ENCODE peak calls at places on chromosomes 5 and 9, in nine cellular contexts. F, L, C, Q, X, B, M, Y and U are unnamed samples. For H3K9me3, the result is how much of the 10 kb centered on the place peaks cover.

GRCh38 chr9:75866273-75866871 is 24.1 kb upstream of the PCSK5 start:
- DNase-seq in F (peak), L (no peak), C (peak), Q (no peak), X (no peak), B (peak), M (no peak), Y (no peak), U (peak)

GRCh38 chr5:134079748-134080581 is 34.5 kb upstream of the TCF7 start:
- DNase-seq in F (no peak), L (peak), C (no peak), Q (no peak), X (peak), B (no peak), M (no peak), Y (no peak), U (no peak)

GRCh38 chr5:5981562-5981961 is 396.8 kb downstream of the MED10 start:
- DNase-seq in F (no peak), L (no peak), C (no peak), Q (no peak), X (no peak), B (no peak), M (no peak), Y (peak), U (no peak)

GRCh38 chr5:175712313-175712680 is 54.4 kb downstream of the HRH2 start:
- DNase-seq in F (no peak), L (no peak), C (no peak), Q (peak), X (peak), B (no peak), M (no peak), Y (no peak), U (no peak)

GRCh38 chr5:134371834-134372340 is 518 bp downstream of the UBE2B start:
- DNase-seq in F (no peak), L (peak), C (peak), Q (peak), X (peak), B (peak), M (no peak), Y (peak), U (peak)

GRCh38 chr9:91301161-91301560 is 60.6 kb downstream of the AUH start:
- DNase-seq in F (peak), L (no peak), C (no peak), Q (no peak), X (peak), B (no peak), M (no peak), Y (no peak), U (no peak)

GRCh38 chr5:158773151-158773550 is 326.6 kb downstream of the EBF1 start:
- DNase-seq in F (no peak), L (no peak), C (no peak), Q (no peak), X (no peak), B (no peak), M (no peak), Y (no peak), U (no peak)

GRCh38 chr9:137366891-137367381 is 56.0 kb downstream of the EXD3 start:
- DNase-seq in F (no peak), L (peak), C (no peak), Q (no peak), X (peak), B (no peak), M (no peak), Y (no peak), U (no peak)

GRCh38 chr9:76717611-76718010 is 46.6 kb upstream of the PCA3 start:
- DNase-seq in F (no peak), L (no peak), C (no peak), Q (no peak), X (no peak), B (no peak), M (no peak), Y (no peak), U (no peak)

GRCh38 chr9:15386465-15386864 is 36.2 kb upstream of the SNAPC3 start:
- DNase-seq in F (no peak), L (no peak), C (no peak), Q (no peak), X (no peak), B (no peak), M (no peak), Y (no peak), U (no peak)

GRCh38 chr9:114163517-114163924 is 8.2 kb downstream of the COL27A1 start:
- DNase-seq in F (no peak), L (no peak), C (peak), Q (no peak), X (no peak), B (peak), M (no peak), Y (no peak), U (no peak)

GRCh38 chr9:134589748-134590147 is 51.9 kb upstream of the COL5A1 start:
- DNase-seq in F (no peak), L (no peak), C (no peak), Q (peak), X (no peak), B (no peak), M (no peak), Y (no peak), U (no peak)

GRCh38 chr5:137822158-137822764 is 45.4 kb upstream of the MYOT start:
- DNase-seq in F (peak), L (no peak), C (peak), Q (no peak), X (no peak), B (peak), M (no peak), Y (no peak), U (peak)

GRCh38 chr9:125747765-125748510 is 765 bp downstream of the PBX3 start:
- DNase-seq in F (no peak), L (peak), C (peak), Q (no peak), X (peak), B (no peak), M (no peak), Y (no peak), U (peak)

GRCh38 chr9:81559741-81560140 is 129.6 kb downstream of the TLE1 start:
- DNase-seq in F (peak), L (no peak), C (no peak), Q (no peak), X (no peak), B (peak), M (no peak), Y (no peak), U (no peak)

GRCh38 chr9:131304676-131305366 is 15.3 kb downstream of the PLPP7 start:
- DNase-seq in F (no peak), L (no peak), C (no peak), Q (no peak), X (no peak), B (peak), M (no peak), Y (no peak), U (no peak)

GRCh38 chr5:93219641-93220145 is 361.3 kb downstream of the NR2F1-AS1 start:
- DNase-seq in F (no peak), L (no peak), C (no peak), Q (no peak), X (no peak), B (no peak), M (no peak), Y (no peak), U (no peak)

GRCh38 chr9:35406183-35406959 is 83.5 kb upstream of the RUSC2 start:
- DNase-seq in F (no peak), L (no peak), C (peak), Q (no peak), X (no peak), B (no peak), M (no peak), Y (no peak), U (peak)

GRCh38 chr5:67187318-67187717 is 9.3 kb downstream of the CD180 start:
- DNase-seq in F (no peak), L (no peak), C (no peak), Q (no peak), X (no peak), B (no peak), M (no peak), Y (no peak), U (no peak)

GRCh38 chr5:98768160-98769005 is 5.1 kb upstream of the RGMB start:
- DNase-seq in F (no peak), L (peak), C (peak), Q (no peak), X (no peak), B (peak), M (no peak), Y (peak), U (peak)

GRCh38 chr5:74320526-74320925 is 320.0 kb downstream of the ENC1 start:
- DNase-seq in F (no peak), L (no peak), C (no peak), Q (no peak), X (no peak), B (no peak), M (no peak), Y (no peak), U (no peak)

GRCh38 chr9:14415947-14416346 is 102.0 kb upstream of the NFIB start:
- DNase-seq in F (no peak), L (no peak), C (no peak), Q (no peak), X (no peak), B (no peak), M (no peak), Y (no peak), U (no peak)

GRCh38 chr5:78972654-78973428 is 12.3 kb downstream of the ARSB start:
- DNase-seq in F (no peak), L (no peak), C (peak), Q (no peak), X (no peak), B (no peak), M (no peak), Y (no peak), U (peak)

GRCh38 chr9:33737811-33738606 is 57.4 kb upstream of the PRSS3 start:
- DNase-seq in F (peak), L (no peak), C (peak), Q (no peak), X (no peak), B (peak), M (no peak), Y (no peak), U (peak)

GRCh38 chr9:69186841-69187611 is 12.9 kb downstream of the TJP2 start:
- DNase-seq in F (no peak), L (no peak), C (no peak), Q (no peak), X (no peak), B (no peak), M (no peak), Y (no peak), U (no peak)

GRCh38 chr5:140328036-140328764 is 18.2 kb downstream of the HBEGF start:
- DNase-seq in F (no peak), L (no peak), C (no peak), Q (no peak), X (no peak), B (peak), M (no peak), Y (no peak), U (no peak)

GRCh38 chr5:148840531-148840930 is 14.1 kb downstream of the ADRB2 start:
- DNase-seq in F (no peak), L (no peak), C (no peak), Q (no peak), X (no peak), B (no peak), M (no peak), Y (no peak), U (no peak)

GRCh38 chr5:12177225-12177624 is 273.0 kb upstream of the CTNND2 start:
- DNase-seq in F (no peak), L (no peak), C (no peak), Q (no peak), X (no peak), B (no peak), M (no peak), Y (no peak), U (no peak)
- H3K9me3 ChIP-seq in F (under half), L (under half), C (under half), Q (under half), X (under half), B (half or more), M (under half), Y (under half), U (under half)

DNA sequence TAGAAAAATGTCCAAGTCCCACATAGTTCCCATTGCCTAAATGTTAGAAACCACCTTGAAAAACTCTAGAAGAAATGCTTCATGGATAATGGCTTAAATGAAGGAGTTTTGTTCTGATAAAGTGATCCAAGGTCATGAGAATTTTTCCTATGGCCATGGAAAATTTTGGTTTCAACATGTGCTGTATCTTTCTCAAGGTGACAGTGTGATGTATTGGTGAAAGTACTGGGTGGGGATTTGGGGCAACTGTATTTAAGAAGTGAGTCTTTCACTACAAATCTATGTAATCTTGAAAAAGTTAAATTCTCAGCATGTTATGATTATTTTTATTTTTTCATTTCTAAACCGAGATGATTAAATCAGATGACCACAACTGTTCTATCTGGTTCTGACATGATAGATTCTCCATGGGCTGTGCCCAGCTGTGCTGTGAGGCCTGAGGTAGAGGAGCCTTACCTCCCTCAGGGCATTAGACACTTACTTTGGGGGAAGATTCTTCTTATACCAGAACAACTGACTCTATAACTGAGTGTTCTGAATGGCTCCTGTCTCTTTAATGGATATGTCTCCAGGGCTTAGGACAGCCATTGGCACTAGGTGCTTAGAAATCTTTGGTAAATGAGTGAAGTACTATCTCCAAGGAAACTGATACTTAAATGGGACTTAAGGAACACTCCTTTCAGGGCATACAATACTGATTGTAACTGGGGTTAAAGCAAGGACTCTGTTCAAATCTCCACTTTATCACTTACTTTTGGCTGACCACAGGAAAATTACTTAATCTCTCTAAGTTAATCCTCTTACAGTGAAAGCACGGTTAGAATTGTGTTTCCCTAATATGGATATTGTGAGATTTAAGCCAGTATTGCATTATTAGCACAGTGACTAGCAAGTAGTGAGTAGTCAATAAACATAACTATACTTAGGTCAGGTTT is 397.4 kb upstream of the MEF2C start:
- DNase-seq in F (no peak), L (no peak), C (no peak), Q (no peak), X (no peak), B (no peak), M (no peak), Y (no peak), U (no peak)
- TF ChIP-seq POLR2AphosphoS5 in F (no peak), L (no peak), C (no peak), Q (no peak), X (no peak), B (no peak), M (no peak), Y (no peak), U (no peak)

GRCh38 chr5:169848271-169848670 is 132.0 kb downstream of the INSYN2B start:
- DNase-seq in F (no peak), L (no peak), C (no peak), Q (no peak), X (no peak), B (no peak), M (no peak), Y (no peak), U (no peak)
- H3K9me3 ChIP-seq in F (under half), L (under half), C (under half), Q (under half), X (under half), B (under half), M (under half), Y (under half), U (under half)

DNA sequence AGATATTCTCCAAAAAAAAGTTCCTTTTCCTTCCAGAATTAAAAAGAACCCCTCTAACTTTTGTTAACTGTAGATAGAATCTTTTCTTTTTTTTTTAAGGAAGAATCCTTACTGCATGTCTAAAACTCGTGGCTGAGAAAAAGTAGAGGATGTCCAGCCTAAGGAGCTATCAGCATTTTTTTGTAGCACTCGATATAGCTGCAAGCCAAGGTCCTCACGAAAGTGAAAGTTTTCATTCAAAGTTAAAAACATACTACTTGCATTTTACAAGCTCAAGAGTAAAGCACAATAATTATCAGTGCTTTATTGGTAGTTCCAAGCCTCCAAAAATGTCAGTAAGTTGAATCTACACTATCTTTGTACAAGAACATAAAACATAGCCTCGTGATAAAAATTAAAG is 28.7 kb upstream of the ZSWIM6 start:
- DNase-seq in F (no peak), L (no peak), C (no peak), Q (no peak), X (no peak), B (no peak), M (no peak), Y (no peak), U (no peak)
- TF ChIP-seq POLR2AphosphoS5 in F (no peak), L (no peak), C (no peak), Q (no peak), X (no peak), B (no peak), M (no peak), Y (no peak), U (no peak)

GRCh38 chr5:111077678-111078077 is 6.2 kb downstream of the TSLP start:
- DNase-seq in F (no peak), L (no peak), C (no peak), Q (no peak), X (no peak), B (no peak), M (no peak), Y (no peak), U (no peak)

GRCh38 chr5:111074244-111074643 is 2.7 kb downstream of the TSLP start:
- DNase-seq in F (no peak), L (no peak), C (no peak), Q (no peak), X (no peak), B (no peak), M (no peak), Y (no peak), U (no peak)

GRCh38 chr5:111072949-111073682 is 1.6 kb downstream of the TSLP start:
- DNase-seq in F (peak), L (peak), C (peak), Q (peak), X (peak), B (no peak), M (no peak), Y (no peak), U (peak)

GRCh38 chr5:111075520-111075919 is 4.0 kb downstream of the TSLP start:
- DNase-seq in F (peak), L (no peak), C (no peak), Q (no peak), X (no peak), B (no peak), M (no peak), Y (no peak), U (no peak)

DNA sequence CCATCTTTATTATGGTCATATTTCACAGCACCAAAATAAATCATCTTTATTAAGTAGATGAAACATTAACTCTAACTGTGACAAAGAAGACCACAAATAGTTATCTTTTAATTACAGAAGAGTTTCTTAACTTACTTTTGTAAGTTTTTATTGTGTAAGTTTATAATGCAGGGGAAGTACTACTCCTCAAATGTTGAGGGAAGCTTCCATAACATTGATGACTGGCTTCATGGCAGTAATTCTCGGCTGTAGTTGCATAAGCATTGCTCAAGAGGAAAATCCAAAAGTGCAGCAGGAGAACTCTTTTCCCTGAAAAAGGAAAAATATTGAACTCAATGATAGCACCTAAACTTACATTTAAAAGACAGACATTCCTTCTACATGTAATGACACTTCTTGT is 4.6 kb downstream of the TSLP start:
- DNase-seq in F (no peak), L (no peak), C (no peak), Q (no peak), X (no peak), B (no peak), M (no peak), Y (no peak), U (no peak)
- H3K9me3 ChIP-seq in F (under half), L (under half), C (under half), Q (under half), X (under half), B (under half), M (under half), Y (under half), U (under half)